ENCODE peak calls at places on chromosomes 13 and 19, in six cellular contexts. Z is choroid plexus epithelial cell; E is stimulated activated CD4-positive, alpha-beta T cell treated with anti-CD3 and anti-CD28 coated beads, Interleukin-4, amount 100 ng/mL, for 1 hour; J is bronchial epithelial cell; Q is HTR-8/SVneo; A is NCI-H1417. Y is an unnamed sample.

GRCh38 chr13:95784161-95784880 is 107.4 kb downstream of the DNAJC3 start:
- DNase-seq in Z (peak; percentile 62), J (peak; percentile 63), E (no peak), Q (peak; percentile 31), A (no peak), Y (peak; percentile 44)

GRCh38 chr13:36261976-36262375 is 35.6 kb downstream of the CCDC169 start:
- DNase-seq in J (peak; percentile 21), A (no peak), Q (no peak), E (no peak), Z (peak; percentile 29), Y (no peak)

GRCh38 chr13:98312606-98313005 is 135.5 kb upstream of the RNF113B start:
- DNase-seq in J (no peak), Z (no peak), Q (no peak), A (no peak), E (no peak), Y (no peak)

GRCh38 chr19:23391239-23391638 is 4.0 kb downstream of the ZNF91 start:
- DNase-seq in E (no peak), J (no peak), Z (no peak), Q (no peak), A (no peak), Y (no peak)

GRCh38 chr13:38763446-38764381 is 76.8 kb downstream of the FREM2 start:
- DNase-seq in J (peak; percentile 53), Z (peak; percentile 66), Q (peak; percentile 7), A (peak; percentile 31), E (no peak), Y (no peak)

GRCh38 chr13:113998781-113999617 is 25.1 kb upstream of the C13orf46 start:
- DNase-seq in Q (no peak), Z (no peak), E (no peak), J (no peak), A (no peak), Y (no peak)

GRCh38 chr13:51729853-51730553 is 74.0 kb downstream of the DHRS12 start:
- DNase-seq in Q (peak; percentile 48), E (peak; percentile 21), Z (peak; percentile 93), J (peak; percentile 79), A (no peak), Y (peak; percentile 81)

GRCh38 chr13:48644141-48644540 is 9.6 kb upstream of the CYSLTR2 start:
- DNase-seq in J (no peak), E (no peak), Q (no peak), A (no peak), Z (no peak), Y (no peak)

GRCh38 chr19:35128398-35129057 is 6.3 kb downstream of the LGI4 start:
- DNase-seq in J (no peak), E (no peak), Z (no peak), A (no peak), Q (no peak), Y (no peak)

GRCh38 chr19:39558623-39559117 is 18.7 kb upstream of the EID2 start:
- DNase-seq in Z (no peak), A (no peak), J (no peak), E (no peak), Q (no peak), Y (no peak)

GRCh38 chr19:1874554-1875185 is 10.6 kb downstream of the ABHD17A start:
- DNase-seq in A (no peak), E (no peak), Q (no peak), J (no peak), Z (no peak), Y (no peak)

GRCh38 chr19:17557461-17557860 is 2.0 kb downstream of the COLGALT1 start:
- DNase-seq in E (no peak), Z (peak; percentile 63), Q (no peak), J (no peak), A (no peak), Y (no peak)

GRCh38 chr19:47561440-47562045 is 11.4 kb downstream of the ZNF541 start:
- DNase-seq in E (no peak), A (no peak), Z (no peak), Q (no peak), J (no peak), Y (no peak)

GRCh38 chr13:31012285-31013024 is 80.0 kb downstream of the TEX26 start:
- DNase-seq in Z (peak; percentile 72), Q (peak; percentile 41), E (no peak), J (peak; percentile 28), A (peak; percentile 2), Y (no peak)

GRCh38 chr13:83372786-83373185 is 509.5 kb downstream of the SLITRK1 start:
- DNase-seq in A (no peak), Q (no peak), E (no peak), Z (peak; percentile 9), J (peak; percentile 43), Y (peak; percentile 72)

GRCh38 chr13:78680064-78680463 is 21.1 kb upstream of the OBI1 start:
- DNase-seq in A (peak; percentile 98), Z (no peak), Q (no peak), E (no peak), J (no peak), Y (no peak)

GRCh38 chr19:43779820-43780219 is 953 bp downstream of the KCNN4 start:
- DNase-seq in E (no peak), A (no peak), Q (no peak), J (no peak), Z (no peak), Y (no peak)

Y was measured in foreskin keratinocyte.